ENCODE peak calls at places on chromosomes 16 and 17, in seven cellular contexts. H is stomach, P is WERI-Rb-1, V is tibial artery, E is fibroblast of mammary gland, K is uterus, J is PC-9. N is an unnamed sample.

GRCh38 chr16:69204106-69204655 is 17.2 kb downstream of the SNTB2 start:
- DNase-seq in K (no peak), E (no peak), J (no peak), P (no peak), H (no peak), V (no peak), N (no peak)

GRCh38 chr17:8885968-8886674 is 18.6 kb upstream of the PIK3R6 start:
- DNase-seq in J (no peak), K (no peak), V (no peak), H (no peak), P (no peak), E (no peak), N (no peak)

GRCh38 chr16:59614466-59615240 is 880.5 kb upstream of the GOT2 start:
- DNase-seq in H (no peak), P (no peak), E (no peak), J (no peak), V (no peak), K (no peak), N (no peak)

GRCh38 chr16:55824473-55824872 is 8.4 kb downstream of the CES1 start:
- DNase-seq in K (no peak), P (no peak), H (no peak), V (no peak), J (no peak), E (no peak), N (no peak)

GRCh38 chr16:30948956-30949654 is at the start of gene ORAI3:
- DNase-seq in V (peak), E (peak), H (peak), P (peak), J (peak), K (peak), N (no peak)

GRCh38 chr16:13904179-13904691 is 15.7 kb upstream of the ERCC4 start:
- DNase-seq in J (no peak), P (no peak), K (no peak), H (no peak), V (no peak), E (no peak), N (no peak)

GRCh38 chr17:70184770-70185169 is 15.4 kb downstream of the KCNJ2 start:
- DNase-seq in H (no peak), E (peak), J (peak), P (no peak), K (no peak), V (no peak), N (peak)

GRCh38 chr17:61002316-61002736 is 324.7 kb downstream of the BCAS3 start:
- DNase-seq in H (no peak), J (no peak), V (no peak), E (peak), K (no peak), P (no peak), N (no peak)

GRCh38 chr16:56946767-56947603 is 14.8 kb upstream of the CETP start:
- DNase-seq in P (no peak), V (no peak), E (no peak), J (no peak), K (no peak), H (no peak), N (no peak)

GRCh38 chr17:64125937-64126336 is 4.0 kb downstream of the ERN1 start:
- DNase-seq in P (no peak), K (no peak), V (no peak), E (no peak), J (no peak), H (no peak), N (no peak)

GRCh38 chr16:85903576-85903975 is 4.6 kb downstream of the IRF8 start:
- DNase-seq in K (no peak), H (no peak), P (no peak), E (no peak), V (no peak), J (no peak), N (no peak)

GRCh38 chr16:83706394-83706793 is 101.4 kb upstream of the HSBP1 start:
- DNase-seq in J (no peak), K (no peak), P (no peak), V (no peak), H (no peak), E (no peak), N (peak)

GRCh38 chr16:8355714-8356113 is 234.6 kb downstream of the TMEM114 start:
- DNase-seq in E (no peak), V (no peak), H (no peak), J (no peak), K (no peak), P (peak), N (no peak)

GRCh38 chr17:64641499-64641898 is 20.6 kb downstream of the SMURF2 start:
- DNase-seq in J (no peak), V (no peak), E (peak), H (no peak), P (no peak), K (no peak), N (no peak)

GRCh38 chr16:66605177-66605999 is 884 bp downstream of the CMTM3 start:
- DNase-seq in H (peak), K (peak), E (peak), V (peak), J (no peak), P (peak), N (no peak)

GRCh38 chr17:4483012-4483840 is 15.5 kb upstream of the SPNS2 start:
- DNase-seq in H (peak), P (no peak), J (peak), E (no peak), K (no peak), V (no peak), N (peak)

GRCh38 chr16:7331997-7332396 is 648 bp upstream of the RBFOX1 start:
- DNase-seq in V (no peak), J (no peak), K (no peak), E (no peak), P (no peak), H (no peak), N (no peak)

GRCh38 chr17:14739656-14740431 is 439.0 kb downstream of the HS3ST3B1 start:
- DNase-seq in H (no peak), K (no peak), P (no peak), E (no peak), V (no peak), J (no peak), N (no peak)

GRCh38 chr16:85362443-85362842 is 250.2 kb upstream of the CIBAR2 start:
- DNase-seq in E (no peak), J (no peak), H (no peak), P (no peak), K (no peak), V (no peak), N (no peak)

GRCh38 chr17:68198931-68199836 is 48.7 kb upstream of the AMZ2 start:
- DNase-seq in J (no peak), H (no peak), P (no peak), E (no peak), V (no peak), K (no peak), N (no peak)

GRCh38 chr17:55416470-55417052 is 5.1 kb downstream of the MMD start:
- DNase-seq in H (no peak), E (peak), P (no peak), K (no peak), V (no peak), J (no peak), N (no peak)

GRCh38 chr16:49701867-49702494 is 153.9 kb downstream of the ZNF423 start:
- DNase-seq in K (peak), P (peak), E (peak), J (no peak), V (peak), H (no peak), N (no peak)

GRCh38 chr17:52079496-52079895 is 79.0 kb downstream of the CA10 start:
- DNase-seq in E (no peak), J (no peak), P (no peak), H (no peak), V (no peak), K (no peak), N (no peak)

GRCh38 chr17:77783991-77784820 is 174.3 kb upstream of the TNRC6C start:
- DNase-seq in P (no peak), E (no peak), H (no peak), V (no peak), K (no peak), J (no peak), N (no peak)

GRCh38 chr17:16491703-16492612 is at the start of gene LRRC75A:
- DNase-seq in J (no peak), V (no peak), K (peak), P (peak), E (no peak), H (peak), N (no peak)

GRCh38 chr16:56608876-56609462 is 585 bp downstream of the MT2A start:
- DNase-seq in H (no peak), K (no peak), J (no peak), V (no peak), E (no peak), P (no peak), N (no peak)

GRCh38 chr17:60748232-60748631 is 70.6 kb downstream of the BCAS3 start:
- DNase-seq in K (no peak), J (no peak), E (no peak), H (no peak), V (no peak), P (no peak), N (no peak)

GRCh38 chr16:51989637-51990230 is 557.2 kb downstream of the TOX3 start:
- DNase-seq in J (no peak), V (no peak), E (no peak), H (no peak), P (no peak), K (no peak), N (no peak)

GRCh38 chr17:37180371-37180770 is 195.4 kb upstream of the C17orf78 start:
- DNase-seq in J (no peak), K (no peak), P (no peak), V (no peak), H (no peak), E (no peak), N (no peak)

GRCh38 chr17:21425736-21426135 is 49.6 kb downstream of the KCNJ12 start:
- DNase-seq in V (no peak), P (no peak), H (no peak), E (peak), J (no peak), K (no peak), N (no peak)

GRCh38 chr16:89534147-89534788 is 26.1 kb downstream of the SPG7 start:
- DNase-seq in K (no peak), E (peak), H (no peak), J (no peak), P (no peak), V (peak), N (no peak)

GRCh38 chr17:36901506-36901905 is 35.8 kb upstream of the LHX1 start:
- DNase-seq in J (no peak), P (no peak), K (no peak), H (no peak), E (peak), V (no peak), N (peak)

GRCh38 chr16:4780235-4780634 is 7.9 kb downstream of the SEPTIN12 start:
- DNase-seq in P (no peak), K (no peak), J (no peak), E (peak), V (no peak), H (no peak), N (no peak)

GRCh38 chr17:33494156-33494555 is 201.1 kb upstream of the ASIC2 start:
- DNase-seq in V (no peak), P (no peak), E (peak), K (no peak), H (no peak), J (no peak), N (peak)

GRCh38 chr17:73342057-73342522 is 30.3 kb upstream of the CDC42EP4 start:
- DNase-seq in E (peak), P (peak), K (peak), J (no peak), H (peak), V (peak), N (peak)

GRCh38 chr16:21253470-21253869 is 20.0 kb downstream of the ANKS4B start:
- DNase-seq in V (no peak), P (no peak), H (no peak), K (no peak), E (no peak), J (no peak), N (no peak)

GRCh38 chr16:21244798-21245197 is 11.3 kb downstream of the ANKS4B start:
- DNase-seq in P (no peak), J (no peak), V (no peak), E (no peak), H (no peak), K (no peak), N (no peak)

GRCh38 chr16:21247376-21247775 is 13.9 kb downstream of the ANKS4B start:
- DNase-seq in P (no peak), E (no peak), K (no peak), J (no peak), H (no peak), V (no peak), N (no peak)

DNA sequence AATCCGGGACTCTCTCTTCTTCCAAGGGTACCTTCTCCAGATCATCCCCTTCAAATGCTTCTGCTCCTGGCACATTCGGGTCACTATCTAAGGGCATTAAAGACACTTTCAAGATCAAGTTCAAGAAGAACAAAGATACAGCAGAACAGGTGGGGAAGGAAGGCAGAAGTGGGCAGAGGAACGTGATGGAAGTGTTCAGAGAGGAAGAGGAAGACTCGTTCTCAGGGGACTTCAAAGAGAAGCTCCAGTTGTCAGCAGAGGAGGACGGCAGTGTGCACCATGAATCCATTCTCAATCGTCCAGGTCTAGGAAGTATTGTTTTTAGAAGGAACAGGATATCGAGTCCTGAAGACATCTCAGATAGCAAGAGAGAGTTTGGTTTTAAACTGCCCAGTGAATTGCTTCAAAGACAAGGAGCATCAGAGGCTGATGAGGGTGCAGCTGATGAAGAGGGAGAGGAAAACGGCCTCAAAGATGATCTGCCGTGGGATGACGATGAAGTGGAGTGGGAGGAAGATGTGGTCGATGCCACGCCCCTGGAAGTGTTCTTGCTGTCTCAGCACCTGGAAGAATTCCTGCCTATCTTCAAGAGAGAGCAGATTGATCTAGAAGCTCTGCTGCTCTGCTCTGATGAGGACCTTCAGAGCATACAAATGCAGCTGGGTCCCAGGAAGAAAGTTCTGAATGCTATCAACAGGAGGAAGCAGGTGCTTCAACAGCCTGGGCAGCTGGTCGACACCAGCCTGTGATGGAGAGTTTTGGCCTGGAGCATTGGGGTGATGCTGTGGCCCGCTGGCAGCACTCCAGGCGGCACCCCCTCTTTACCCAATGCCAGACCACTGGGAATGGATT is 16.8 kb downstream of the ANKS4B start:
- DNase-seq in J (no peak), V (no peak), E (no peak), P (no peak), K (no peak), H (no peak), N (no peak)
- H3K4me3 ChIP-seq in J (no peak), V (no peak), E (no peak), P (no peak), K (no peak), H (no peak), N (no peak)

GRCh38 chr16:87119748-87120147 is 197.4 kb downstream of the C16orf95 start:
- DNase-seq in H (no peak), K (no peak), J (no peak), E (no peak), V (no peak), P (no peak), N (no peak)
- TF ChIP-seq CTCF in H (no peak), K (no peak), J (no peak), E (no peak), V (no peak), P (no peak), N (no peak)

GRCh38 chr17:42182927-42183734 is 2.1 kb downstream of the HCRT start:
- DNase-seq in K (no peak), P (no peak), H (no peak), J (no peak), V (no peak), E (peak), N (no peak)
- H3K4me3 ChIP-seq in K (no peak), P (peak), H (peak), J (no peak), V (peak), E (peak), N (peak)

GRCh38 chr17:47076171-47076570 is 97.1 kb upstream of the RPRML start:
- DNase-seq in V (no peak), K (no peak), P (no peak), H (no peak), J (no peak), E (peak), N (no peak)

GRCh38 chr17:47078801-47079200 is 99.7 kb upstream of the RPRML start:
- DNase-seq in J (no peak), P (no peak), K (no peak), E (no peak), V (no peak), H (no peak), N (no peak)

GRCh38 chr17:47066841-47067682 is 88.0 kb upstream of the RPRML start:
- DNase-seq in K (peak), E (peak), H (peak), P (peak), J (peak), V (peak), N (peak)

GRCh38 chr17:47077576-47077975 is 98.5 kb upstream of the RPRML start:
- DNase-seq in K (no peak), V (no peak), H (no peak), P (no peak), J (peak), E (peak), N (no peak)

GRCh38 chr17:47072881-47073280 is 93.8 kb upstream of the RPRML start:
- DNase-seq in E (peak), V (peak), J (no peak), K (no peak), H (no peak), P (peak), N (no peak)
- TF ChIP-seq CTCF in E (no peak), V (no peak), J (no peak), K (no peak), H (no peak), P (no peak), N (no peak)

DNA sequence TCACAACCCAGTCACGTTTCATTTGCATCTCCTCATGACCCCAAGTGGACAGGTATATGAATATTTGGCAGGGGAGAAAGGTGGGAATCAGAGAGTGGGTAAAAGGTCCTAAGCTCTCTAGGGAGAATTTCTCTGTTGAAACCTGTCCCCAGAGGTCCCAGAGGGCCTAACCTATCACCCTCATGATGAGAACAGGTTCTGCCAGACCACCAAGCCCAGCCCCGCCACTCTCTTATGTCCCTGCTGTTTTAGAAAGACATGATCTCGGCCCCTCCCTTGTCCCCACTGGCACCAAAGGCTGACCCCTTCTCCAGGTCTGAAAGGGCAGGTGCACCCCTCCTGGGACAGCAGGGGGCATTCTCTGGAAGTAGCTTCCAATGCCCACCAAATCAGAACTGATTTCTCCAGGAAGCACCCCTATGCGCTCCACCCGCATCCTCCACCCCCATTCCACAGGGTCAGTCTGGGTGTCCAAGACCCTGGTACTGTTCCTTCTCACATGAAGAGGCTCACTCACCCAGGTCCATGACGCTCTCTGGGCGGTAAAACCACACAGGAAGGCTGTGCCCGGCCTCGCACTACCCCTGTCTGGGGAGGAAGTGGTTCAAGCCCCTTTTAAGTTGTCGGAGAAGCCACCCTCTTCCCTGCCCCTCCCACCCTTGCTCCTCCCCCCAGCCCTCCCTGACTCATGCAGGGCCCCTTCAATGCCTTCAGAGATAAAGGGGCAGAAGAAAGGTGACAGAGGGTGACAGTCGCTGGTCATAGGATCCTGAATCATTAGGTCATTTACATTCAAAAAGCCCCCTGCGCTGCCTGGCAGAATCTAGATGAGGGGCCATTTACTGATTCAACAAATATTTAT is at the start of gene CCR7:
- DNase-seq in K (no peak), V (no peak), P (no peak), E (no peak), H (peak), J (no peak), N (no peak)
- H3K4me3 ChIP-seq in K (no peak), V (no peak), P (no peak), E (no peak), H (peak), J (no peak), N (no peak)

DNA sequence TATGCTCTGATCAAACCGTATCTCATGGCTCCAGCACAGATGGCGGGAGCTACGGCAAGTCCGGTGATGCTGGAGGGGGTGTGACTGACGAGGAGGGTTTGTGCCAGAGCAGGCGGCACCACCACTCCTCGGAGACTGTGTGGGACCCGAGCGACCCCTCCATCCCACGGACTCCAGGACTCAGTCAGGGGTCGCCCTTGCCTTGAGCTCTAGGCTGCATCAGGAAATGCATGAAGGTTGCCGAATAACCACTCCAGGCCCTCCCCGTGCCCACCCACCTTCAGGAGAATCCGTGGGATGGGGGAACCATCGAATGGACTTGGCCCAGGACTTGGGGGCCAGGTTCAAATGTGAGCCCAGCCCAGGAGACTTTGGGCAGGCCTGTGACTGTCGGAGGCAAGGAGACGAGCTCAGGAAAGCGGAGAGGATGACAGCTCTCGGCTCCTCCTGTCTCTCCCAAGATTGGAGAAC is 60.2 kb upstream of the ZNF469 start:
- DNase-seq in K (no peak), V (no peak), E (no peak), J (no peak), H (no peak), P (no peak), N (no peak)
- TF ChIP-seq CTCF in K (no peak), V (no peak), E (no peak), J (no peak), H (no peak), P (no peak), N (no peak)

GRCh38 chr17:75352079-75352569 is 53.4 kb downstream of the GRB2 start:
- DNase-seq in H (peak), K (no peak), P (peak), E (no peak), J (no peak), V (no peak), N (peak)
- H3K4me3 ChIP-seq in H (peak), K (no peak), P (no peak), E (no peak), J (no peak), V (no peak), N (peak)

N was measured in epithelial cell of proximal tubule.